ENCODE peak calls at places on chromosomes 16 and 17, in six cellular contexts. W is H9, L is IMR-90, E is mesenchymal stem cell, P is H1, G is mesendoderm. Q is an unnamed sample.

GRCh38 chr17:44916781-44917241 is 1.5 kb upstream of the GFAP start:
- DNase-seq in G (no peak), W (no peak), P (no peak), E (no peak), L (peak; percentile 25), Q (no peak)

GRCh38 chr17:21842332-21843317 is 150.3 kb downstream of the KCNJ18 start:
- DNase-seq in E (no peak), L (no peak), W (no peak), P (no peak), G (no peak), Q (no peak)

GRCh38 chr16:6125483-6126259 is 1028.1 kb upstream of the EEF2KMT start:
- DNase-seq in L (no peak), W (no peak), P (no peak), G (no peak), E (no peak), Q (no peak)

GRCh38 chr16:80045944-80046660 is 445.6 kb upstream of the MAF start:
- DNase-seq in E (no peak), P (no peak), W (no peak), G (peak; percentile 55), L (no peak), Q (peak; percentile 3)

GRCh38 chr17:57902117-57902799 is 52.4 kb upstream of the MRPS23 start:
- DNase-seq in P (no peak), L (no peak), G (no peak), W (no peak), E (peak; percentile 55), Q (no peak)

GRCh38 chr17:39018267-39019134 is 51.3 kb upstream of the FBXO47 start:
- DNase-seq in P (no peak), L (no peak), W (no peak), G (peak; percentile 25), E (peak; percentile 81), Q (no peak)

GRCh38 chr17:40319651-40320550 is 10.9 kb downstream of the RARA start:
- DNase-seq in W (peak; percentile 25), G (no peak), P (no peak), L (no peak), E (no peak), Q (no peak)

GRCh38 chr17:47219621-47220475 is 10.7 kb downstream of the MYL4 start:
- DNase-seq in L (no peak), W (no peak), P (no peak), E (no peak), G (no peak), Q (no peak)

GRCh38 chr16:81996664-81997529 is 14.4 kb downstream of the SDR42E1 start:
- DNase-seq in P (no peak), W (no peak), E (peak; percentile 85), G (peak; percentile 75), L (peak; percentile 57), Q (no peak)

GRCh38 chr17:75631353-75631752 is 1.9 kb upstream of the SMIM5 start:
- DNase-seq in W (no peak), G (no peak), L (no peak), E (no peak), P (no peak), Q (no peak)

GRCh38 chr16:67304006-67304405 is 22.5 kb downstream of the KCTD19 start:
- DNase-seq in L (no peak), E (no peak), G (no peak), W (no peak), P (no peak), Q (no peak)

GRCh38 chr17:35875439-35876139 is 4.6 kb downstream of the CCL5 start:
- DNase-seq in E (no peak), G (no peak), W (no peak), P (no peak), L (no peak), Q (no peak)

GRCh38 chr17:32546031-32546444 is 59.2 kb downstream of the CDK5R1 start:
- DNase-seq in E (no peak), G (peak; percentile 71), L (no peak), W (peak; percentile 63), P (peak; percentile 23), Q (peak; percentile 60)

GRCh38 chr17:5049314-5049819 is 14.1 kb upstream of the SLC52A1 start:
- DNase-seq in P (no peak), E (no peak), L (no peak), W (no peak), G (no peak), Q (no peak)

GRCh38 chr16:89448656-89449055 is 41.7 kb downstream of the ANKRD11 start:
- DNase-seq in G (no peak), W (no peak), E (no peak), L (no peak), P (no peak), Q (no peak)

GRCh38 chr17:8320262-8320661 is 10.2 kb downstream of the ARHGEF15 start:
- DNase-seq in P (no peak), L (no peak), W (no peak), G (no peak), E (no peak), Q (no peak)

GRCh38 chr17:688100-688989 is 26.3 kb downstream of the VPS53 start:
- DNase-seq in L (peak; percentile 41), P (no peak), W (no peak), G (peak; percentile 66), E (peak; percentile 55), Q (no peak)

GRCh38 chr17:60586288-60586974 is 13.6 kb upstream of the PPM1D start:
- DNase-seq in G (peak; percentile 44), P (no peak), E (peak; percentile 22), W (peak; percentile 67), L (peak; percentile 13), Q (no peak)

GRCh38 chr16:70765491-70765890 is 35.5 kb downstream of the VAC14 start:
- DNase-seq in W (no peak), L (no peak), P (no peak), E (no peak), G (no peak), Q (no peak)

GRCh38 chr17:27577884-27578717 is 52.9 kb upstream of the LGALS9 start:
- DNase-seq in E (peak; percentile 89), P (no peak), G (peak; percentile 85), L (peak; percentile 73), W (no peak), Q (no peak)
- H2AK5ac ChIP-seq in E (peak overlapping the region; percentile 91), P (no peak overlapping the region), G (peak overlapping the region; percentile 66), L (peak overlapping the region; percentile 100), W (no peak overlapping the region), Q (peak overlapping the region; percentile 65)

DNA sequence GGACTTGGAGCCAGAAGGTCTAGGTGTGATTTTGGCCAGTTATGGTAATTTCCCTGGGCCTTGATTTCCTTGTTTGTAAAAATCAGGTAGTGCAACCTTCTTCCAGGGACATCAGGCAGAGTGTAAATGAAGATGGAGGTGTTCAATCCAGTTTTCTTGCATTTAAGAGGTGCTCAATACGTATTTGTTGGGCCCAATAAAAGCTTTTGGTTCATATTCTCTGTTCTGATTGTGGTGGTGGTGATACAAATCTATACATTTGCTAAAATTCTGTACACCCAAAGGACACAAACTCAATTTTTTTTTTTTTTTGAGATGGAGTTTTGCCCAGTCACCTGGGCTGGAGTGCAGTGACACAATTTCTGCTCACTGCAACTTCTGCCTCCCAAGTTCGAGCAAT is 6.0 kb downstream of the CD79B start:
- DNase-seq in P (no peak), W (no peak), G (no peak), E (no peak), L (no peak), Q (no peak)
- H3K4me2 ChIP-seq in P (no peak overlapping the region), W (no peak overlapping the region), G (no peak overlapping the region), E (no peak overlapping the region), L (no peak overlapping the region), Q (no peak overlapping the region)

GRCh38 chr17:61784510-61784909 is 78.8 kb downstream of the BRIP1 start:
- DNase-seq in P (no peak), L (no peak), E (no peak), G (no peak), W (no peak), Q (no peak)

GRCh38 chr17:61783120-61783519 is 80.2 kb downstream of the BRIP1 start:
- DNase-seq in G (no peak), W (no peak), L (no peak), E (no peak), P (no peak), Q (no peak)

GRCh38 chr17:61786088-61786487 is 77.2 kb downstream of the BRIP1 start:
- DNase-seq in E (no peak), G (no peak), L (no peak), W (no peak), P (no peak), Q (no peak)

GRCh38 chr17:61783556-61784304 is 79.6 kb downstream of the BRIP1 start:
- DNase-seq in L (no peak), W (no peak), G (no peak), P (no peak), E (no peak), Q (no peak)

DNA sequence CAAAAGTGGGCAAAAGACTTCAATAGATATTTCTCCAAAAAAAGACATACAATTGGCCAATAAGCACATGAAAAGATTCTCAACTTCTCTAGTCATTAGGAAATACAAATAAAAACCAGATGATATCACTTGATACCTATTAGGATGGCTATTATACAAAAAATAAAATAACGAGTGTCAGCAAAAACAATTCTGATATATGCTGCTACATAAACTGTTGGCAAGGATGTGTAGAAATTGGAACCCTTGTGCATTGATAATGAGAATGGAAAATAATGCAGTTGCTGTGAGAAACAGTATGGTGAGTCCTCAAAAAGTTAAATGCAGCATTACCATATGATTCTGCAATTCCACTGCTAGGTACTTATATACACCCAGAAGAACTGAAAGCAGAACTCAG is 80.6 kb downstream of the BRIP1 start:
- DNase-seq in L (no peak), E (no peak), W (no peak), G (no peak), P (no peak), Q (no peak)
- H3K4me1 ChIP-seq in L (no peaks in the 10 kb centered on the region), E (no peaks in the 10 kb centered on the region), W (no peaks in the 10 kb centered on the region), G (no peaks in the 10 kb centered on the region), P (no peaks in the 10 kb centered on the region), Q (no peaks in the 10 kb centered on the region)

DNA sequence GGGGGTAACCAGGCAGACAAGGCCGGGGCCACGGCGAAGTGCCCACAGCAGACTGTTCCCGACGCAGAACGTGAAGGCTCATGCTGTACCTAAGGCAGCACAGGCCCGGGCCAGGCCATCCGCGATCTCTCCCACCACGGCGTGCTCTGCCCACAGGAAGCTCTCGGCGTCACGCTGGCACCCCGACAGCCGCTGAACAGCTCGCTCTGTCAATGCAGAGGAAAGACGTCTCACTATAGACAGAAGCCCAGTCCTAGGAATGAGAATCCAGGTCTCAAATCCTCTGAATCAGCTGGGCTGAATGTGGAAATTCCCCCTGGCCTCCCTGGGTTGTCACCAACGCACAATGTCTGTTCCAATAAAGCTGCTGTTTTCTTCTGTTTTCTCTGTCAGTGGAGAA is 21.4 kb downstream of the SERPINF1 start:
- DNase-seq in G (no peak), E (peak; percentile 56), L (no peak), W (no peak), P (no peak), Q (no peak)
- H2AK5ac ChIP-seq in G (no peak overlapping the region), E (peak overlapping the region; percentile 4), L (peak overlapping the region; percentile 75), W (no peak overlapping the region), P (no peak overlapping the region), Q (no peak overlapping the region)

GRCh38 chr17:28641579-28641978 is 3.4 kb downstream of the BLTP2 start:
- DNase-seq in P (no peak), L (no peak), W (no peak), E (no peak), G (no peak), Q (no peak)
- H3K4me2 ChIP-seq in P (no peak overlapping the region), L (no peak overlapping the region), W (no peak overlapping the region), E (no peak overlapping the region), G (no peak overlapping the region), Q (no peak overlapping the region)

GRCh38 chr16:85522842-85523601 is 90.1 kb upstream of the GSE1 start:
- DNase-seq in W (no peak), G (peak; percentile 53), L (peak; percentile 24), E (peak; percentile 53), P (no peak), Q (no peak)
- H3K4me1 ChIP-seq in W (no peaks in the 10 kb centered on the region), G (peaks cover 5% of the 10 kb centered on the region), L (peaks cover 24% of the 10 kb centered on the region), E (peaks cover 45% of the 10 kb centered on the region), P (peaks cover 6% of the 10 kb centered on the region), Q (peaks cover 25% of the 10 kb centered on the region)

GRCh38 chr17:41617136-41617535 is 4.6 kb upstream of the KRT16 start:
- DNase-seq in L (no peak), E (no peak), W (no peak), P (no peak), G (no peak), Q (no peak)
- H2AK5ac ChIP-seq in L (no peak overlapping the region), E (no peak overlapping the region), W (no peak overlapping the region), P (no peak overlapping the region), G (no peak overlapping the region), Q (peak overlapping the region; percentile 100)

Q was measured in neuronal stem cell.